ENCODE peak calls at places on chromosome 7, in four cellular contexts. One of them, this sample, is unnamed.

GRCh38 chr7:24885305-24885704 is 94.7 kb downstream of the OSBPL3 start:
- DNase-seq in fibroblast of lung: no peak
- DNase-seq in foreskin fibroblast: no peak
- DNase-seq in fibroblast of mammary gland: no peak
- DNase-seq in this sample: no peak

GRCh38 chr7:140239653-140239935 is 62.8 kb upstream of the KDM7A start:
- DNase-seq in fibroblast of lung: no peak
- DNase-seq in foreskin fibroblast: no peak
- DNase-seq in fibroblast of mammary gland: no peak
- DNase-seq in this sample: no peak

GRCh38 chr7:50595538-50596102 is 30.4 kb upstream of the DDC start:
- DNase-seq in fibroblast of lung: peak
- DNase-seq in foreskin fibroblast: peak
- DNase-seq in fibroblast of mammary gland: peak
- DNase-seq in this sample: peak

GRCh38 chr7:128357366-128357662 is 4.2 kb downstream of the PRRT4 start:
- DNase-seq in fibroblast of lung: no peak
- DNase-seq in foreskin fibroblast: no peak
- DNase-seq in fibroblast of mammary gland: no peak
- DNase-seq in this sample: no peak

GRCh38 chr7:2380461-2380860 is 22.9 kb upstream of the CHST12 start:
- DNase-seq in fibroblast of lung: no peak
- DNase-seq in foreskin fibroblast: no peak
- DNase-seq in fibroblast of mammary gland: no peak
- DNase-seq in this sample: no peak

GRCh38 chr7:50647286-50647980 is 82.2 kb upstream of the DDC start:
- DNase-seq in fibroblast of lung: no peak
- DNase-seq in foreskin fibroblast: no peak
- DNase-seq in fibroblast of mammary gland: no peak
- DNase-seq in this sample: no peak

GRCh38 chr7:18345641-18346234 is 149.8 kb upstream of the HDAC9 start:
- DNase-seq in fibroblast of lung: peak
- DNase-seq in foreskin fibroblast: no peak
- DNase-seq in fibroblast of mammary gland: peak
- DNase-seq in this sample: peak

GRCh38 chr7:120991570-120991969 is 3.1 kb downstream of the CPED1 start:
- DNase-seq in fibroblast of lung: peak
- DNase-seq in foreskin fibroblast: peak
- DNase-seq in fibroblast of mammary gland: peak
- DNase-seq in this sample: no peak

GRCh38 chr7:131538071-131538790 is 18.2 kb downstream of the PODXL start:
- DNase-seq in fibroblast of lung: peak
- DNase-seq in foreskin fibroblast: no peak
- DNase-seq in fibroblast of mammary gland: no peak
- DNase-seq in this sample: no peak

GRCh38 chr7:46034056-46034768 is 113.1 kb upstream of the IGFBP3 start:
- DNase-seq in fibroblast of lung: peak
- DNase-seq in foreskin fibroblast: peak
- DNase-seq in fibroblast of mammary gland: peak
- DNase-seq in this sample: peak

GRCh38 chr7:33639552-33640197 is 265.7 kb upstream of the BMPER start:
- DNase-seq in fibroblast of lung: no peak
- DNase-seq in foreskin fibroblast: peak
- DNase-seq in fibroblast of mammary gland: peak
- DNase-seq in this sample: no peak

GRCh38 chr7:111729483-111729882 is 167.2 kb upstream of the IMMP2L start:
- DNase-seq in fibroblast of lung: no peak
- DNase-seq in foreskin fibroblast: no peak
- DNase-seq in fibroblast of mammary gland: no peak
- DNase-seq in this sample: no peak

GRCh38 chr7:95213809-95214492 is 110.4 kb downstream of the PON1 start:
- DNase-seq in fibroblast of lung: peak
- DNase-seq in foreskin fibroblast: peak
- DNase-seq in fibroblast of mammary gland: peak
- DNase-seq in this sample: peak

DNA sequence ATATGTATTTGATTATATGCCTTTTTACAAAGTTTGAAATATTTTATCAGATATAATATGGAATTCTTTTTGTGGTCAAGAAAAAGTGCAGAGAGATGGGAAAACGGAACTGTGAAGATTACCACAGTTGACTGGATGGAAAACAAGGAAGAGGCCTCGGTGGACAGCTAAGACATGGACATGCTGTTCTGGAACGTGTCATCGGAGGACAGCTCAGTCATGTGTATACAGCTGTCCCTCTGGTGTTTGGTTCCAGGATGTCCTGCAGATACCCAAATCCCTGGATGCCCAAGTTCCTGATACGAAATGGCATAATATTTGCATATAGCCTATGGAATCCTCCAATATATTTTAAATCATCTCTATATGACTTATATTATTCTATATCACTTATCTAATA is 49.4 kb downstream of the TRIL start:
- DNase-seq in fibroblast of lung: no peak
- DNase-seq in foreskin fibroblast: no peak
- DNase-seq in fibroblast of mammary gland: no peak
- DNase-seq in this sample: no peak
- TF ChIP-seq CTCF in fibroblast of lung: no peak
- TF ChIP-seq CTCF in foreskin fibroblast: no peak
- TF ChIP-seq CTCF in fibroblast of mammary gland: no peak
- TF ChIP-seq CTCF in this sample: no peak

GRCh38 chr7:67573639-67574038 is 577.0 kb downstream of the TYW1 start:
- DNase-seq in fibroblast of lung: no peak
- DNase-seq in foreskin fibroblast: no peak
- DNase-seq in fibroblast of mammary gland: no peak
- DNase-seq in this sample: no peak
- TF ChIP-seq CTCF in fibroblast of lung: no peak
- TF ChIP-seq CTCF in foreskin fibroblast: no peak
- TF ChIP-seq CTCF in fibroblast of mammary gland: no peak
- TF ChIP-seq CTCF in this sample: no peak

DNA sequence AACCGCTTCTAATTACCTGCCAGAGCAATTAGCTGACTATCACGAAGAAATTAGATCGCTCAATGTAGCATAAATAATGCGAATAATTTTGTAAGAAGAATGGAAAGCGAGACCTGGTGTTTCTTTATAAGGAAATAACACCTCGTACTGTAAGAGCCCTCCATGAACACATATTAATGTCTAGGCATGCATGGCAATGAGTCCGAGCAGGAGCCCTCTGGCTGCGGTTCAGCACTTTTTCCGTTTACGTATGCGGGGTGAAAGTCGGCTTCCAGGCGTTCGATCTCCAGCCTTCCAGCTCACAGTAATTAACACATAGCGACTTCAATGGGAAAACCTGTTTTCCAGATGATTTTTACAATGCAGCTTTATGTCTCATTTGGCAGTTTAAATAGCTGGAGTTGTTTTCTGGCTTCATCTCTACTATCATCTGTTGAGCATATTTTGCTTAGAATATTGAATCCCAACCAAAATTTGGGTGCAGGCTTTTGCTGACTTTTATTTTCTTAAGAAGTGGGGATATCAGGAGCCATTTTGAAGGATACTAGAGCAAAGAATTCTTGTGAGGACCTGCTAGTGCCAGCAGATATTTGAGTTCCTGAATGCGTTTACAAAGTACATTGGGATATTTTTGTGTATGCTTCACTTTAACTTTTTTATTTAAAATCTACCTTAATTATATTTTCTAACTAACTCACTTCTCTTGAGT is 7.2 kb upstream of the SP8 start:
- DNase-seq in fibroblast of lung: no peak
- DNase-seq in foreskin fibroblast: no peak
- DNase-seq in fibroblast of mammary gland: no peak
- DNase-seq in this sample: no peak
- TF ChIP-seq CTCF in fibroblast of lung: no peak
- TF ChIP-seq CTCF in foreskin fibroblast: no peak
- TF ChIP-seq CTCF in fibroblast of mammary gland: no peak
- TF ChIP-seq CTCF in this sample: no peak

GRCh38 chr7:28088032-28088431 is 92.6 kb downstream of the JAZF1 start:
- DNase-seq in fibroblast of lung: no peak
- DNase-seq in foreskin fibroblast: no peak
- DNase-seq in fibroblast of mammary gland: peak
- DNase-seq in this sample: no peak
- TF ChIP-seq CTCF in fibroblast of lung: no peak
- TF ChIP-seq CTCF in foreskin fibroblast: no peak
- TF ChIP-seq CTCF in fibroblast of mammary gland: no peak
- TF ChIP-seq CTCF in this sample: no peak

DNA sequence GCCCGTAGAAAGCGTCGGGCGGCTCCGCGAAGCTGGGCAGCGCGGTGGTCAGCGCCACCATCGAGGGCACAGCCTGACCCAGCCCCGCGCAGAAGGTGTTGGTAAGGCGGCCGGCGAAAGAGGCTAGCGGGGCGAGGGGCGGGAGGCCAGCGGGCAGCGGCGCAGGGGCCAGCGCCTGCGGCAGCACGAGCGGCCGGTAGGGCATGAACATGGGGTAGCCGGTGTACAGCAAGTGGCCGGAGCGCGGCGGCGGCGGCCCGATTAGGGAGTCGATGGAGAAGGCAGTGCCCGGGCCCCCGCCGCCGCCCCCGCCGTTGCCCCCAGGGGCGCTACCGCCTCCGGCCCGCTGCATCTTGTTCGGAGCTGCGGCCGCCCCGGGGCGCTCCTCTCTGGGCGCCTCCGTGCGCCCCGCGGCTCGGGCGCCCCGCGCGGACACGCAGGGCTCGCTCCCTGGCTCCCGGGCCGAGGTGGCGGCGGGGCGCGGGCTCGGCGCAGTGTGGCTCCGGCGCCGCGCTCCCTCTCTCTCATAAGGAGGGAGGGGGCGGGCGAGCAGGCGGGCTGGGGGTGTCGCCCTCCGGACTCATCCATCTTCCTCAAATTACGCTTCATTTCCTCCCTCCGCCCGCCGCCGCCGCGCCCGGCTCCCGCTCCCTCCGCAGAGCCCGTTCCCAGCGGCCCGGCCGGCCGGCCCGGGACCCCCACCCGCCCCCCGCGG is at the start of gene GBX1:
- DNase-seq in fibroblast of lung: peak
- DNase-seq in foreskin fibroblast: no peak
- DNase-seq in fibroblast of mammary gland: no peak
- DNase-seq in this sample: no peak
- TF ChIP-seq CTCF in fibroblast of lung: no peak
- TF ChIP-seq CTCF in foreskin fibroblast: no peak
- TF ChIP-seq CTCF in fibroblast of mammary gland: no peak
- TF ChIP-seq CTCF in this sample: no peak

GRCh38 chr7:36083626-36084380 is 69.3 kb upstream of the EEPD1 start:
- DNase-seq in fibroblast of lung: no peak
- DNase-seq in foreskin fibroblast: no peak
- DNase-seq in fibroblast of mammary gland: no peak
- DNase-seq in this sample: no peak

GRCh38 chr7:36084485-36085091 is 68.5 kb upstream of the EEPD1 start:
- DNase-seq in fibroblast of lung: peak
- DNase-seq in foreskin fibroblast: peak
- DNase-seq in fibroblast of mammary gland: peak
- DNase-seq in this sample: peak

GRCh38 chr7:36080843-36081242 is 72.2 kb upstream of the EEPD1 start:
- DNase-seq in fibroblast of lung: no peak
- DNase-seq in foreskin fibroblast: no peak
- DNase-seq in fibroblast of mammary gland: no peak
- DNase-seq in this sample: no peak

GRCh38 chr7:36082216-36082615 is 70.8 kb upstream of the EEPD1 start:
- DNase-seq in fibroblast of lung: no peak
- DNase-seq in foreskin fibroblast: no peak
- DNase-seq in fibroblast of mammary gland: no peak
- DNase-seq in this sample: no peak

GRCh38 chr7:36082910-36083309 is 70.1 kb upstream of the EEPD1 start:
- DNase-seq in fibroblast of lung: no peak
- DNase-seq in foreskin fibroblast: no peak
- DNase-seq in fibroblast of mammary gland: no peak
- DNase-seq in this sample: no peak
- TF ChIP-seq CTCF in fibroblast of lung: no peak
- TF ChIP-seq CTCF in foreskin fibroblast: no peak
- TF ChIP-seq CTCF in fibroblast of mammary gland: no peak
- TF ChIP-seq CTCF in this sample: peak

GRCh38 chr7:156642306-156643045 is 1.9 kb downstream of the RNF32 start:
- DNase-seq in fibroblast of lung: no peak
- DNase-seq in foreskin fibroblast: no peak
- DNase-seq in fibroblast of mammary gland: no peak
- DNase-seq in this sample: no peak
- TF ChIP-seq CTCF in fibroblast of lung: no peak
- TF ChIP-seq CTCF in foreskin fibroblast: no peak
- TF ChIP-seq CTCF in fibroblast of mammary gland: no peak
- TF ChIP-seq CTCF in this sample: no peak

DNA sequence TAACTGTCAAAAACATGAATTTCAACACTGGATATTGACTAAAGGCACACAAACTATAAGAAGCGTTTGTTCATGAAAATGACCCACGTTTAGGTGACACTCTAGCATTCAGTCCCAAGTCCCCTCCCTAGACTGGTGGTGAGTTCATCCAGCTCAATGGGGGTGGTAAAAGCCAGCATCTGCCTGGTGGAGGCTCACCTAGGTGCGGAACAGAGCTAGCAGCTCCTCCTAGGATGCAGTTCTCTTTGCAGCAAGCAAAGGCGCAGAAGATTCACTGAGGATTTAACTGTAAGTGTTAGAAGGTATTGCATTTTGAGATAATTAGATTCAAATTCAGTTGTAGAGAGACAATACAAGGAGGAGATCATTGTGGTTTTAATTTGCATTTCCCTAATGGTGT is 87.6 kb downstream of the VSTM2A start:
- DNase-seq in fibroblast of lung: no peak
- DNase-seq in foreskin fibroblast: no peak
- DNase-seq in fibroblast of mammary gland: no peak
- DNase-seq in this sample: no peak
- TF ChIP-seq CTCF in fibroblast of lung: no peak
- TF ChIP-seq CTCF in foreskin fibroblast: no peak
- TF ChIP-seq CTCF in fibroblast of mammary gland: no peak
- TF ChIP-seq CTCF in this sample: no peak

This sample was measured in brain microvascular endothelial cell.